ENCODE peak calls at places on chromosome 14, in four cellular contexts. F, V, I and M are unnamed samples.

GRCh38 chr14:76760331-76761197 is 704 bp upstream of the VASH1 start:
- DNase-seq in V (no peak), F (peak; percentile 8), I (no peak), M (no peak)

GRCh38 chr14:75811862-75812505 is 150.9 kb downstream of the TTLL5 start:
- DNase-seq in V (no peak), I (peak; percentile 93), F (no peak), M (no peak)

GRCh38 chr14:50750323-50750722 is 80.6 kb downstream of the NIN start:
- DNase-seq in V (no peak), I (no peak), F (no peak), M (no peak)

GRCh38 chr14:74882103-74882920 is 596 bp downstream of the DLST start:
- DNase-seq in I (peak; percentile 45), F (peak; percentile 58), V (peak; percentile 41), M (no peak)

GRCh38 chr14:61948376-61948775 is 186.2 kb downstream of the SNAPC1 start:
- DNase-seq in I (no peak), F (no peak), V (no peak), M (no peak)

GRCh38 chr14:106228541-106229158 is 702.3 kb downstream of the TMEM121 start:
- DNase-seq in V (no peak), F (no peak), I (no peak), M (no peak)

GRCh38 chr14:61140872-61141271 is 140.3 kb downstream of the TMEM30B start:
- DNase-seq in V (no peak), I (no peak), F (no peak), M (no peak)

GRCh38 chr14:104537613-104537988 is 42.0 kb upstream of the C14orf180 start:
- DNase-seq in V (no peak), I (no peak), F (no peak), M (no peak)

GRCh38 chr14:38705220-38705619 is 397.8 kb downstream of the SEC23A start:
- DNase-seq in V (no peak), I (no peak), F (no peak), M (no peak)

GRCh38 chr14:102606296-102606695 is 13.8 kb downstream of the RCOR1 start:
- DNase-seq in V (no peak), F (no peak), I (no peak), M (no peak)

GRCh38 chr14:72574687-72575086 is 319.2 kb downstream of the DPF3 start:
- DNase-seq in V (no peak), F (no peak), I (no peak), M (no peak)

GRCh38 chr14:87993485-87993809 is 465 bp upstream of the GALC start:
- DNase-seq in V (no peak), I (no peak), F (no peak), M (no peak)

GRCh38 chr14:77659822-77660221 is 43.4 kb upstream of the SPTLC2 start:
- DNase-seq in I (no peak), F (no peak), V (no peak), M (no peak)

GRCh38 chr14:68853749-68854148 is 60.9 kb upstream of the ZFP36L1 start:
- DNase-seq in I (no peak), F (no peak), V (no peak), M (no peak)

GRCh38 chr14:24634158-24634557 is at the start of gene GZMB:
- DNase-seq in I (no peak), V (no peak), F (peak; percentile 59), M (peak; percentile 59)

GRCh38 chr14:106850913-106851825 is 1324.8 kb downstream of the TMEM121 start:
- DNase-seq in I (no peak), V (no peak), F (no peak), M (no peak)

GRCh38 chr14:29233188-29233587 is 466.6 kb downstream of the FOXG1 start:
- DNase-seq in I (no peak), V (no peak), F (no peak), M (no peak)

GRCh38 chr14:76007852-76008251 is 22.3 kb downstream of the IFT43 start:
- DNase-seq in F (no peak), I (no peak), V (no peak), M (no peak)

GRCh38 chr14:101008631-101009336 is 105.3 kb upstream of the RTL1 start:
- DNase-seq in V (no peak), F (no peak), I (no peak), M (no peak)

GRCh38 chr14:64447890-64448667 is 17.2 kb upstream of the AKAP5 start:
- DNase-seq in I (peak; percentile 31), F (no peak), V (no peak), M (no peak)

GRCh38 chr14:91261115-91261514 is 16.6 kb upstream of the GPR68 start:
- DNase-seq in V (no peak), I (no peak), F (no peak), M (peak; percentile 41)

GRCh38 chr14:45819107-45819506 is 566.1 kb upstream of the MIS18BP1 start:
- DNase-seq in I (no peak), F (no peak), V (no peak), M (no peak)

GRCh38 chr14:89542768-89543419 is 125.9 kb upstream of the FOXN3 start:
- DNase-seq in F (no peak), V (no peak), I (no peak), M (no peak)

GRCh38 chr14:93729993-93730392 is 58.3 kb downstream of the PRIMA1 start:
- DNase-seq in I (no peak), V (peak; percentile 33), F (no peak), M (no peak)

GRCh38 chr14:100438678-100439592 is 115.8 kb downstream of the SLC25A47 start:
- DNase-seq in V (peak; percentile 58), F (peak; percentile 40), I (no peak), M (no peak)

GRCh38 chr14:68813318-68813838 is 20.5 kb upstream of the ZFP36L1 start:
- DNase-seq in I (no peak), F (no peak), V (no peak), M (no peak)

GRCh38 chr14:89908712-89909450 is 45.6 kb downstream of the EFCAB11 start:
- DNase-seq in F (no peak), I (no peak), V (no peak), M (no peak)